ENCODE peak calls at places on chromosomes 12 and 14, in nine cellular contexts. F, G, C, B, A, I, X, O and H are unnamed samples.

GRCh38 chr12:88839486-88839885 is 259.2 kb upstream of the KITLG start:
- DNase-seq in F (no peak), G (no peak), C (no peak), B (no peak), A (no peak), I (no peak), X (no peak), O (no peak), H (no peak)

GRCh38 chr14:104440297-104440956 is 139.1 kb upstream of the C14orf180 start:
- DNase-seq in F (no peak), G (no peak), C (no peak), B (peak; percentile 73), A (no peak), I (no peak), X (no peak), O (no peak), H (no peak)

GRCh38 chr12:131432532-131433260 is 278.2 kb upstream of the SFSWAP start:
- DNase-seq in F (no peak), G (no peak), C (no peak), B (peak; percentile 57), A (no peak), I (no peak), X (no peak), O (no peak), H (no peak)

GRCh38 chr12:49893753-49894752 is 9.6 kb downstream of the FAIM2 start:
- DNase-seq in F (no peak), G (peak; percentile 42), C (peak; percentile 86), B (no peak), A (no peak), I (peak; percentile 78), X (peak; percentile 66), O (no peak), H (no peak)

GRCh38 chr12:132147423-132148367 is 3.4 kb downstream of the NOC4L start:
- DNase-seq in F (no peak), G (no peak), C (no peak), B (no peak), A (no peak), I (no peak), X (no peak), O (no peak), H (no peak)

GRCh38 chr12:89153341-89153740 is 199.0 kb downstream of the DUSP6 start:
- DNase-seq in F (no peak), G (no peak), C (no peak), B (no peak), A (no peak), I (no peak), X (no peak), O (no peak), H (no peak)

GRCh38 chr12:17928708-17929366 is 161.2 kb downstream of the RERGL start:
- DNase-seq in F (no peak), G (no peak), C (peak; percentile 88), B (no peak), A (no peak), I (peak; percentile 81), X (peak; percentile 92), O (no peak), H (no peak)

GRCh38 chr14:104594310-104595046 is 10.1 kb downstream of the TMEM179 start:
- DNase-seq in F (no peak), G (no peak), C (no peak), B (no peak), A (no peak), I (no peak), X (no peak), O (no peak), H (no peak)

GRCh38 chr14:97578982-97579381 is 781.8 kb downstream of the VRK1 start:
- DNase-seq in F (no peak), G (peak; percentile 21), C (no peak), B (no peak), A (no peak), I (no peak), X (no peak), O (no peak), H (no peak)

GRCh38 chr12:12091977-12092663 is 21.4 kb downstream of the BCL2L14 start:
- DNase-seq in F (no peak), G (peak; percentile 71), C (no peak), B (peak; percentile 82), A (no peak), I (no peak), X (no peak), O (no peak), H (no peak)

GRCh38 chr12:95173392-95174251 is 43.6 kb downstream of the FGD6 start:
- DNase-seq in F (no peak), G (no peak), C (no peak), B (no peak), A (no peak), I (peak; percentile 83), X (peak; percentile 86), O (peak; percentile 68), H (peak; percentile 52)

GRCh38 chr12:89671469-89671868 is 37.2 kb downstream of the ATP2B1 start:
- DNase-seq in F (no peak), G (no peak), C (no peak), B (no peak), A (no peak), I (peak; percentile 47), X (peak; percentile 66), O (no peak), H (no peak)

GRCh38 chr14:68957688-68958248 is 21.3 kb downstream of the ACTN1 start:
- DNase-seq in F (no peak), G (no peak), C (no peak), B (no peak), A (no peak), I (no peak), X (no peak), O (no peak), H (no peak)

GRCh38 chr14:96920023-96920422 is 122.8 kb downstream of the VRK1 start:
- DNase-seq in F (no peak), G (no peak), C (no peak), B (no peak), A (no peak), I (no peak), X (no peak), O (no peak), H (no peak)

GRCh38 chr12:27014859-27015729 is 910 bp upstream of the TM7SF3 start:
- DNase-seq in F (no peak), G (no peak), C (no peak), B (no peak), A (no peak), I (no peak), X (no peak), O (no peak), H (no peak)

GRCh38 chr12:114916124-114916523 is 232.1 kb upstream of the TBX3 start:
- DNase-seq in F (no peak), G (no peak), C (peak; percentile 89), B (no peak), A (no peak), I (peak; percentile 86), X (no peak), O (no peak), H (no peak)

GRCh38 chr12:66280573-66280972 is 21.7 kb upstream of the HELB start:
- DNase-seq in F (no peak), G (no peak), C (no peak), B (no peak), A (no peak), I (no peak), X (no peak), O (no peak), H (no peak)

GRCh38 chr12:3533703-3534386 is 42.8 kb downstream of the PRMT8 start:
- DNase-seq in F (no peak), G (peak; percentile 83), C (peak; percentile 13), B (peak; percentile 77), A (no peak), I (no peak), X (peak; percentile 18), O (peak; percentile 39), H (no peak)

GRCh38 chr14:22887990-22888378 is 5.0 kb downstream of the REM2 start:
- DNase-seq in F (peak; percentile 42), G (no peak), C (no peak), B (no peak), A (peak; percentile 46), I (no peak), X (no peak), O (no peak), H (no peak)

GRCh38 chr12:116595186-116595585 is 36.0 kb downstream of the MAP1LC3B2 start:
- DNase-seq in F (no peak), G (no peak), C (no peak), B (no peak), A (no peak), I (no peak), X (no peak), O (no peak), H (no peak)

GRCh38 chr14:68195126-68195525 is 375.5 kb downstream of the RAD51B start:
- DNase-seq in F (no peak), G (peak; percentile 91), C (peak; percentile 38), B (no peak), A (no peak), I (peak; percentile 35), X (no peak), O (no peak), H (no peak)

GRCh38 chr12:98998697-98999299 is 353.7 kb downstream of the APAF1 start:
- DNase-seq in F (no peak), G (peak; percentile 4), C (peak; percentile 79), B (no peak), A (no peak), I (peak; percentile 38), X (peak; percentile 17), O (no peak), H (no peak)

GRCh38 chr12:26273811-26274210 is 78.4 kb downstream of the SSPN start:
- DNase-seq in F (no peak), G (no peak), C (no peak), B (no peak), A (no peak), I (no peak), X (no peak), O (no peak), H (no peak)

GRCh38 chr12:106914796-106915634 is 40.7 kb upstream of the TMEM263 start:
- DNase-seq in F (no peak), G (no peak), C (no peak), B (no peak), A (no peak), I (no peak), X (no peak), O (no peak), H (no peak)

GRCh38 chr14:35333347-35333730 is 41.2 kb downstream of the PSMA6 start:
- DNase-seq in F (no peak), G (no peak), C (no peak), B (no peak), A (no peak), I (no peak), X (no peak), O (no peak), H (no peak)

GRCh38 chr12:15788266-15789214 is 648 bp downstream of the EPS8 start:
- DNase-seq in F (peak; percentile 1), G (peak; percentile 38), C (peak; percentile 47), B (peak; percentile 85), A (no peak), I (peak; percentile 21), X (peak; percentile 72), O (peak; percentile 40), H (no peak)

GRCh38 chr14:85420278-85420677 is 109.7 kb upstream of the FLRT2 start:
- DNase-seq in F (no peak), G (no peak), C (no peak), B (no peak), A (no peak), I (no peak), X (no peak), O (no peak), H (no peak)

GRCh38 chr12:127613056-127613455 is 653.9 kb upstream of the TMEM132C start:
- DNase-seq in F (no peak), G (no peak), C (peak; percentile 26), B (no peak), A (no peak), I (peak; percentile 2), X (no peak), O (no peak), H (no peak)

GRCh38 chr14:96508900-96509299 is 6.7 kb downstream of the PAPOLA start:
- DNase-seq in F (no peak), G (no peak), C (peak; percentile 6), B (no peak), A (no peak), I (no peak), X (no peak), O (no peak), H (no peak)